ENCODE peak calls at places on chromosomes 11 and 22, in six cellular contexts. O is neural progenitor cell, P is MM.1S, T is PC-3, H is PC-9, D is GM23338. K is an unnamed sample.

GRCh38 chr22:36862251-36863242 is 1.7 kb downstream of the NCF4 start:
- DNase-seq in O (no peak), P (no peak), T (no peak), H (no peak), D (no peak), K (no peak)

GRCh38 chr11:66421492-66422205 is 814 bp downstream of the NPAS4 start:
- DNase-seq in O (peak; percentile 97), P (peak; percentile 86), T (peak; percentile 93), H (peak; percentile 74), D (peak; percentile 96), K (peak; percentile 93)

GRCh38 chr22:31343235-31344191 is 2.6 kb downstream of the PATZ1 start:
- DNase-seq in O (peak; percentile 93), P (no peak), T (peak; percentile 77), H (peak; percentile 94), D (peak; percentile 92), K (no peak)

GRCh38 chr11:76605338-76606074 is 65.0 kb downstream of the LRRC32 start:
- DNase-seq in O (no peak), P (no peak), T (no peak), H (no peak), D (no peak), K (no peak)

GRCh38 chr11:118211006-118211405 is 13.8 kb downstream of the JAML start:
- DNase-seq in O (peak; percentile 82), P (no peak), T (no peak), H (no peak), D (peak; percentile 77), K (peak; percentile 83)

GRCh38 chr22:38455530-38456271 is 702 bp upstream of the KCNJ4 start:
- DNase-seq in O (peak; percentile 82), P (no peak), T (no peak), H (no peak), D (peak; percentile 76), K (no peak)

GRCh38 chr22:50308597-50308935 is 1.1 kb upstream of the PLXNB2 start:
- DNase-seq in O (peak; percentile 39), P (no peak), T (no peak), H (no peak), D (no peak), K (peak; percentile 58)

GRCh38 chr11:35103366-35104194 is 35.4 kb upstream of the CD44 start:
- DNase-seq in O (no peak), P (no peak), T (no peak), H (no peak), D (no peak), K (no peak)

GRCh38 chr11:129815596-129816461 is at the start of gene TMEM45B:
- DNase-seq in O (peak; percentile 56), P (no peak), T (peak; percentile 66), H (peak; percentile 62), D (peak; percentile 67), K (no peak)

GRCh38 chr11:55838452-55838851 is at the start of gene OR5D16:
- DNase-seq in O (no peak), P (no peak), T (no peak), H (no peak), D (no peak), K (no peak)

GRCh38 chr22:39567135-39567946 is 3.2 kb upstream of the CACNA1I start:
- DNase-seq in O (no peak), P (peak; percentile 88), T (no peak), H (no peak), D (peak; percentile 24), K (no peak)

GRCh38 chr22:32079110-32080089 is 36.3 kb downstream of the SLC5A1 start:
- DNase-seq in O (no peak), P (no peak), T (peak; percentile 77), H (peak; percentile 90), D (peak; percentile 67), K (peak; percentile 86)

GRCh38 chr22:43747877-43748276 is 64.2 kb downstream of the EFCAB6 start:
- DNase-seq in O (no peak), P (no peak), T (no peak), H (no peak), D (no peak), K (no peak)

GRCh38 chr22:39873963-39874362 is 19.6 kb downstream of the ENTHD1 start:
- DNase-seq in O (no peak), P (no peak), T (no peak), H (no peak), D (no peak), K (no peak)

GRCh38 chr22:45896961-45897538 is 79.9 kb downstream of the WNT7B start:
- DNase-seq in O (no peak), P (no peak), T (no peak), H (no peak), D (no peak), K (no peak)

GRCh38 chr11:35276396-35276795 is 137.4 kb downstream of the CD44 start:
- DNase-seq in O (no peak), P (peak; percentile 39), T (peak; percentile 61), H (peak; percentile 45), D (no peak), K (peak; percentile 53)

GRCh38 chr11:128210148-128210940 is 377.0 kb downstream of the ETS1 start:
- DNase-seq in O (no peak), P (no peak), T (peak; percentile 100), H (peak; percentile 100), D (peak; percentile 47), K (peak; percentile 91)

GRCh38 chr11:9577551-9577950 is 4.1 kb downstream of the WEE1 start:
- DNase-seq in O (no peak), P (peak; percentile 52), T (no peak), H (no peak), D (no peak), K (no peak)

GRCh38 chr11:9577032-9577431 is 3.6 kb downstream of the WEE1 start:
- DNase-seq in O (no peak), P (no peak), T (no peak), H (no peak), D (no peak), K (peak; percentile 58)

GRCh38 chr11:9581556-9582161 is 8.2 kb downstream of the WEE1 start:
- DNase-seq in O (no peak), P (no peak), T (no peak), H (no peak), D (no peak), K (no peak)

GRCh38 chr11:9575531-9576240 is 2.2 kb downstream of the WEE1 start:
- DNase-seq in O (no peak), P (no peak), T (no peak), H (no peak), D (no peak), K (peak; percentile 45)

GRCh38 chr11:9580894-9581293 is 7.4 kb downstream of the WEE1 start:
- DNase-seq in O (no peak), P (no peak), T (no peak), H (no peak), D (no peak), K (no peak)
- H3F3A ChIP-seq in O (peaks cover 41% of the 10 kb centered on the region), P (peaks cover 24% of the 10 kb centered on the region), T (no peaks in the 10 kb centered on the region), H (peaks cover 33% of the 10 kb centered on the region), D (peaks cover 21% of the 10 kb centered on the region), K (peaks cover 43% of the 10 kb centered on the region)

GRCh38 chr11:45741032-45741431 is 63.9 kb upstream of the SLC35C1 start:
- DNase-seq in O (no peak), P (no peak), T (no peak), H (no peak), D (no peak), K (no peak)

GRCh38 chr11:45737056-45737455 is 67.9 kb upstream of the SLC35C1 start:
- DNase-seq in O (no peak), P (no peak), T (no peak), H (no peak), D (no peak), K (peak; percentile 66)

GRCh38 chr11:45739866-45740265 is 65.1 kb upstream of the SLC35C1 start:
- DNase-seq in O (no peak), P (no peak), T (no peak), H (no peak), D (no peak), K (no peak)

GRCh38 chr11:45732343-45732742 is 66.9 kb upstream of the CHST1 start:
- DNase-seq in O (no peak), P (no peak), T (no peak), H (no peak), D (no peak), K (no peak)

DNA sequence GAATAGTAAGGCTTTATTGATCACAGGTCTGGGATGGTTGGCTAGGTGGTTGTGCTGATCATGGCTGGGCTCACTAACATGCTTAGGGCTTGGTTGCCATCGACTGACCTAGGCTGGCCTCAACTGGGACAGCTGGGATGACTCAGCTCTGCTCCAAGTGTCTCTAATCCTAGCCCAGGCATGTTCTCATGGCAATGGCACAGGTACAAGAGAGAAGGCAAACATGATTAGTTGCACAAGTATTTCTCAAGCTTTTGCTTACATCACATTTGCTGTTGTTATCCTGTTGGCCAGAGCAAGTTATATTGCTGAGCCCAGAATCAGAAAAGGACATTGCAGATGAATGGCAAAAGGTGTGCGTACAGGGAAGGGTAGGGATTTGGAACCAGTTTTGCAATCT is 68.5 kb upstream of the SLC35C1 start:
- DNase-seq in O (no peak), P (no peak), T (peak; percentile 8), H (no peak), D (no peak), K (peak; percentile 56)
- H2AFZ ChIP-seq in O (no peak overlapping the region), P (no peak overlapping the region), T (no peak overlapping the region), H (no peak overlapping the region), D (no peak overlapping the region), K (no peak overlapping the region)

GRCh38 chr11:72937439-72937838 is 123.2 kb downstream of the ATG16L2 start:
- DNase-seq in O (no peak), P (no peak), T (no peak), H (no peak), D (no peak), K (no peak)

GRCh38 chr11:72943664-72944063 is 129.5 kb downstream of the ATG16L2 start:
- DNase-seq in O (no peak), P (no peak), T (no peak), H (no peak), D (no peak), K (no peak)

GRCh38 chr11:72940417-72940816 is 126.2 kb downstream of the ATG16L2 start:
- DNase-seq in O (no peak), P (no peak), T (no peak), H (no peak), D (no peak), K (no peak)

GRCh38 chr11:72935705-72936104 is 121.5 kb downstream of the ATG16L2 start:
- DNase-seq in O (no peak), P (no peak), T (no peak), H (no peak), D (no peak), K (no peak)

GRCh38 chr11:72939031-72939430 is 124.8 kb downstream of the ATG16L2 start:
- DNase-seq in O (no peak), P (no peak), T (no peak), H (no peak), D (no peak), K (no peak)
- H3F3A ChIP-seq in O (no peaks in the 10 kb centered on the region), P (no peaks in the 10 kb centered on the region), T (no peaks in the 10 kb centered on the region), H (no peaks in the 10 kb centered on the region), D (no peaks in the 10 kb centered on the region), K (no peaks in the 10 kb centered on the region)

GRCh38 chr22:25410849-25411248 is 153.6 kb upstream of the GRK3 start:
- DNase-seq in O (no peak), P (peak; percentile 43), T (no peak), H (no peak), D (no peak), K (no peak)
- H2AFZ ChIP-seq in O (no peak overlapping the region), P (peak overlapping the region; percentile 97), T (no peak overlapping the region), H (no peak overlapping the region), D (no peak overlapping the region), K (no peak overlapping the region)

GRCh38 chr22:28799125-28799833 is 1.1 kb downstream of the XBP1 start:
- DNase-seq in O (peak; percentile 32), P (peak; percentile 53), T (peak; percentile 53), H (peak; percentile 80), D (peak; percentile 36), K (peak; percentile 97)
- H3F3A ChIP-seq in O (peaks cover 49% of the 10 kb centered on the region), P (peaks cover 84% of the 10 kb centered on the region), T (peaks cover 1% of the 10 kb centered on the region), H (peaks cover 60% of the 10 kb centered on the region), D (peaks cover 44% of the 10 kb centered on the region), K (peaks cover 53% of the 10 kb centered on the region)